ENCODE peak calls at places on chromosomes 13 and 19, in seven cellular contexts. Y, U, V, M, O, P and H are unnamed samples.

GRCh38 chr13:30234763-30235162 is 72.6 kb downstream of the KATNAL1 start:
- DNase-seq in Y (no peak), U (no peak), V (no peak), M (no peak), O (no peak), P (no peak), H (peak)

GRCh38 chr19:347946-348861 is 3.6 kb upstream of the MIER2 start:
- DNase-seq in Y (no peak), U (peak), V (no peak), M (no peak), O (no peak), P (no peak), H (peak)

GRCh38 chr19:36041831-36042230 is 9.2 kb upstream of the CLIP3 start:
- DNase-seq in Y (peak), U (no peak), V (peak), M (no peak), O (peak), P (peak), H (no peak)

GRCh38 chr13:32024750-32025149 is 6.8 kb upstream of the FRY start:
- DNase-seq in Y (no peak), U (no peak), V (no peak), M (no peak), O (no peak), P (no peak), H (no peak)

GRCh38 chr13:65914707-65915106 is 1315.4 kb downstream of the PCDH9 start:
- DNase-seq in Y (peak), U (no peak), V (no peak), M (no peak), O (peak), P (no peak), H (peak)

GRCh38 chr19:13055213-13056051 is 47.2 kb downstream of the LYL1 start:
- DNase-seq in Y (peak), U (peak), V (peak), M (no peak), O (peak), P (peak), H (no peak)

GRCh38 chr13:105979131-105979530 is 556.3 kb downstream of the EFNB2 start:
- DNase-seq in Y (no peak), U (no peak), V (no peak), M (no peak), O (no peak), P (no peak), H (no peak)

GRCh38 chr19:41425174-41426115 is 1.7 kb downstream of the B3GNT8 start:
- DNase-seq in Y (no peak), U (no peak), V (no peak), M (no peak), O (no peak), P (no peak), H (no peak)

GRCh38 chr19:32287811-32288227 is 57.6 kb upstream of the ZNF507 start:
- DNase-seq in Y (peak), U (no peak), V (peak), M (peak), O (peak), P (peak), H (peak)

GRCh38 chr13:32381539-32381938 is 46.4 kb downstream of the N4BP2L1 start:
- DNase-seq in Y (no peak), U (no peak), V (no peak), M (peak), O (peak), P (peak), H (no peak)

GRCh38 chr19:3176715-3177501 is 1.7 kb upstream of the S1PR4 start:
- DNase-seq in Y (no peak), U (no peak), V (peak), M (peak), O (peak), P (no peak), H (no peak)

GRCh38 chr13:87798536-87798935 is 127.4 kb downstream of the SLITRK5 start:
- DNase-seq in Y (no peak), U (no peak), V (no peak), M (no peak), O (no peak), P (no peak), H (no peak)

GRCh38 chr13:21318891-21319532 is 140.1 kb downstream of the ZDHHC20 start:
- DNase-seq in Y (no peak), U (no peak), V (no peak), M (no peak), O (no peak), P (no peak), H (no peak)

GRCh38 chr19:43901395-43902390 is 33.4 kb downstream of the ZNF45 start:
- DNase-seq in Y (peak), U (no peak), V (peak), M (peak), O (peak), P (peak), H (peak)

GRCh38 chr19:29667941-29668340 is 2.7 kb downstream of the PLEKHF1 start:
- DNase-seq in Y (no peak), U (no peak), V (no peak), M (peak), O (no peak), P (no peak), H (no peak)

GRCh38 chr19:39065928-39066327 is 18.2 kb upstream of the ACP7 start:
- DNase-seq in Y (no peak), U (no peak), V (no peak), M (no peak), O (no peak), P (no peak), H (no peak)